ENCODE peak calls at places on chromosome 2, in four cellular contexts. W, K, I and X are unnamed samples.
A peak's percentile ranks its signal among the peaks of the same experiment; 100 is the strongest.

GRCh38 chr2:220835563-220835962 is 736.5 kb downstream of the EPHA4 start:
- DNase-seq in W (no peak), I (no peak), K (no peak), X (no peak)

GRCh38 chr2:64770781-64771334 is 117.1 kb upstream of the SERTAD2 start:
- DNase-seq in I (no peak), K (no peak), W (peak; percentile 90), X (peak; percentile 74)

GRCh38 chr2:219737270-219737691 is 109.9 kb downstream of the SLC4A3 start:
- DNase-seq in K (no peak), W (peak; percentile 56), I (no peak), X (no peak)

GRCh38 chr2:219293736-219294201 is 14.6 kb downstream of the DNAJB2 start:
- DNase-seq in W (peak; percentile 50), K (no peak), I (no peak), X (no peak)

GRCh38 chr2:72211359-72211758 is 63.7 kb upstream of the CYP26B1 start:
- DNase-seq in K (no peak), W (no peak), I (no peak), X (no peak)

GRCh38 chr2:234911271-234911670 is 40.5 kb upstream of the SH3BP4 start:
- DNase-seq in K (no peak), W (peak; percentile 55), I (no peak), X (no peak)

GRCh38 chr2:172606285-172606684 is 50.4 kb downstream of the PDK1 start:
- DNase-seq in W (no peak), K (no peak), I (no peak), X (no peak)

GRCh38 chr2:150909613-150910012 is 352.1 kb downstream of the RBM43 start:
- DNase-seq in K (no peak), W (no peak), I (no peak), X (no peak)

GRCh38 chr2:161631855-161632391 is 7.7 kb downstream of the SLC4A10 start:
- DNase-seq in W (no peak), K (no peak), I (no peak), X (no peak)

GRCh38 chr2:20196053-20196880 is 28.7 kb downstream of the SDC1 start:
- DNase-seq in W (no peak), I (no peak), K (peak; percentile 62), X (no peak)

GRCh38 chr2:240933966-240934700 is 28.0 kb downstream of the CROCC2 start:
- DNase-seq in K (peak; percentile 17), I (peak; percentile 26), W (peak; percentile 48), X (peak; percentile 38)

DNA sequence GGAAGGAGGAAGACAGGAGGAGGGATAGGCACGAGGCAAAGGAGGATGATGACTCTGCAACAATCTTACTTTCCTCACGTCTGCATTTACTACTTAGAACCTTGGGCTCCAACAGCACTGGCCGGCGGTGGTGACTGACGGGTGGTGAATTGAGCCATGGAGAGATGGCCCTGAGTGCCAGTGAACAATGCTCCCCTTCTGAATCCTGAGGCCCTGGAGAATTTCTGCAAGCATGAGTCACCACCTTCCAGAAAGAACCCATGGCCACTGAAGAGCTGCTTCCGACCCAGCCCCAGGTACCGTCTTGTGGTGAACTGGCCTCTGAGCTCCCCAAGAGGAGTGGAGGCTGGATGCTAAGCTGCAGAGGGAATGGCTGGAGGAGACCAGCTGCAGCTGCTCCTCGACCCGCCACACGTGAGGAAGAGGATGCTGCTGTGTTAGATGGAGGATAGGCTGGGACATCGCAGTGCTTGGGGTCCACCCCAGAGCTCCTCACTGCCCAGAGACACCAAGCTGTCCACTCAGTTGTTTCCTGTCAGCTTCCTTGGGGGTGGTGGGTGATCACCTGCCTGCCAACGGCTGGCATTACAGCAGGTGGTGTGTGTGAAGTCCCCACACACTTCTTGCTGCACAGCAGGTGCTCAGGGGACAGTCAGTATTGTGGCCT is 186.5 kb upstream of the ID2 start:
- DNase-seq in I (no peak), K (no peak), W (no peak), X (no peak)
- H3K27ac ChIP-seq in I (no peak overlapping the region), K (no peak overlapping the region), W (no peak overlapping the region), X (no peak overlapping the region)

GRCh38 chr2:217807753-217808152 is 195.0 kb downstream of the TNS1 start:
- DNase-seq in I (no peak), W (no peak), K (no peak), X (no peak)
- H3K27ac ChIP-seq in I (no peak overlapping the region), W (peak overlapping the region; percentile 0), K (no peak overlapping the region), X (no peak overlapping the region)

DNA sequence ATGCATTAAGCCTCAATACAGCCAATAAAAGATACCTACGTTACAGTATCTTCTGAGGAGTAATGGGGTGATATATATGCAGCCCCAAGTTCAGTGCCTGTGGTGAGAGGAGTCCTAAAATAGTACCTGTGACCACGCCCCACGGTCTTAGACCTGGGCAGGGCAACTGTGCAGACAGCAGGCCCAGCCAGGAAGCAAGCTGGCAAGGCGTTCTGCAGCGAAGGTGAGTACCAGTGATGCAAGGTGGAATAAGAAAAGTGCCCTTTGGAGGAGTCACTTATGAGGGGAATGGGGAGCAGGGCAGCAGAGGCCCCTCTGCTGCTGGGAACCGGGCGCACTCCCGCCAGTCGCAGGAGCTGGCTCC is 12.7 kb upstream of the MAP3K2 start:
- DNase-seq in W (no peak), I (no peak), K (no peak), X (no peak)
- H3K27ac ChIP-seq in W (no peak overlapping the region), I (no peak overlapping the region), K (no peak overlapping the region), X (no peak overlapping the region)

GRCh38 chr2:160427629-160428424 is 65.8 kb downstream of the RBMS1 start:
- DNase-seq in W (no peak), I (no peak), K (no peak), X (no peak)
- H3K27ac ChIP-seq in W (peak overlapping the region; percentile 13), I (peak overlapping the region; percentile 38), K (no peak overlapping the region), X (peak overlapping the region; percentile 63)